ENCODE peak calls at places on chromosomes 11 and 22, in four cellular contexts. One of them, this sample, is unnamed.

GRCh38 chr11:88363566-88364169 is 26.1 kb upstream of the CTSC start:
- DNase-seq in neuronal stem cell: no peak
- DNase-seq in IMR-90: peak
- DNase-seq in H1: no peak
- DNase-seq in this sample: no peak

GRCh38 chr11:131099746-131100145 is 183.5 kb upstream of the SNX19 start:
- DNase-seq in neuronal stem cell: no peak
- DNase-seq in IMR-90: peak
- DNase-seq in H1: no peak
- DNase-seq in this sample: no peak

GRCh38 chr11:72582206-72583176 is 91.7 kb downstream of the PDE2A start:
- DNase-seq in neuronal stem cell: no peak
- DNase-seq in IMR-90: no peak
- DNase-seq in H1: no peak
- DNase-seq in this sample: no peak

GRCh38 chr11:23399995-23400394 is 539.7 kb upstream of the CCDC179 start:
- DNase-seq in neuronal stem cell: no peak
- DNase-seq in IMR-90: no peak
- DNase-seq in H1: no peak
- DNase-seq in this sample: no peak

GRCh38 chr11:33742249-33742851 is 6.1 kb upstream of the CD59 start:
- DNase-seq in neuronal stem cell: no peak
- DNase-seq in IMR-90: no peak
- DNase-seq in H1: no peak
- DNase-seq in this sample: no peak

GRCh38 chr22:27796118-27796517 is 5.4 kb downstream of the MN1 start:
- DNase-seq in neuronal stem cell: no peak
- DNase-seq in IMR-90: no peak
- DNase-seq in H1: no peak
- DNase-seq in this sample: no peak

GRCh38 chr11:10350341-10350740 is 45.5 kb downstream of the ADM start:
- DNase-seq in neuronal stem cell: no peak
- DNase-seq in IMR-90: peak
- DNase-seq in H1: peak
- DNase-seq in this sample: peak

GRCh38 chr22:41935015-41935908 is 8.7 kb upstream of the TNFRSF13C start:
- DNase-seq in neuronal stem cell: no peak
- DNase-seq in IMR-90: no peak
- DNase-seq in H1: no peak
- DNase-seq in this sample: no peak

GRCh38 chr11:79219186-79220045 is 221.4 kb downstream of the TENM4 start:
- DNase-seq in neuronal stem cell: no peak
- DNase-seq in IMR-90: no peak
- DNase-seq in H1: no peak
- DNase-seq in this sample: no peak

GRCh38 chr11:33015621-33016551 is at the start of gene DEPDC7:
- DNase-seq in neuronal stem cell: peak
- DNase-seq in IMR-90: peak
- DNase-seq in H1: peak
- DNase-seq in this sample: peak

GRCh38 chr11:106813803-106814202 is 204.5 kb downstream of the GUCY1A2 start:
- DNase-seq in neuronal stem cell: no peak
- DNase-seq in IMR-90: no peak
- DNase-seq in H1: no peak
- DNase-seq in this sample: no peak

DNA sequence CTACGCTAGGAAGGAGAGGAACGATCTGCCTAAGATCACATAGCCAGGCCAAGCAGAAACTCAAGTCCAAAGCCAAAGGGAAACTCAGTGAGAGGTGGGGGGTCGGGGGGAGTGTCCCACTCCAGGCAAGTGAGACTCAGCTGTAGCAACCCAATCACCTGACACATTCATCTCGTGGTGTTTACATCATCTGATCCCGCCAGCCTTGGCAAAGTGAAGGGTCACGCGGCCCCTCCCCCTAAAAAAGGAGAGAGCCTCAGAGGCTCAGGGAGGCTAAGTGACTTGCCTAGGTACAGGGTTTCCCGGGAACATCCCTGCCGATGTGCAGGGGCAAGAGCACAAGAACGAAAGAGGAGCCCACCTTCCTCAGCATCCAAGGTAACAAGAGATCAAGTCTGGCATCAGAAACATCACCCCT is 21.5 kb downstream of the MYH9 start:
- DNase-seq in neuronal stem cell: no peak
- DNase-seq in IMR-90: peak
- DNase-seq in H1: no peak
- DNase-seq in this sample: no peak
- H3K14ac ChIP-seq in neuronal stem cell: no peak
- H3K14ac ChIP-seq in IMR-90: peak
- H3K14ac ChIP-seq in H1: no peak
- H3K14ac ChIP-seq in this sample: no peak

GRCh38 chr11:133718238-133718637 is 127.1 kb downstream of the SPATA19 start:
- DNase-seq in neuronal stem cell: no peak
- DNase-seq in IMR-90: no peak
- DNase-seq in H1: no peak
- DNase-seq in this sample: no peak
- H3K4ac ChIP-seq in neuronal stem cell: no peak
- H3K4ac ChIP-seq in IMR-90: no peak
- H3K4ac ChIP-seq in H1: no peak
- H3K4ac ChIP-seq in this sample: no peak

GRCh38 chr22:46308283-46308988 is 11.8 kb downstream of the GTSE1 start:
- DNase-seq in neuronal stem cell: no peak
- DNase-seq in IMR-90: no peak
- DNase-seq in H1: no peak
- DNase-seq in this sample: no peak

GRCh38 chr22:46315976-46316375 is 19.3 kb downstream of the GTSE1 start:
- DNase-seq in neuronal stem cell: no peak
- DNase-seq in IMR-90: no peak
- DNase-seq in H1: no peak
- DNase-seq in this sample: no peak

GRCh38 chr22:46317646-46318045 is 17.9 kb upstream of the TRMU start:
- DNase-seq in neuronal stem cell: no peak
- DNase-seq in IMR-90: no peak
- DNase-seq in H1: no peak
- DNase-seq in this sample: no peak

GRCh38 chr22:46309526-46310085 is 12.9 kb downstream of the GTSE1 start:
- DNase-seq in neuronal stem cell: no peak
- DNase-seq in IMR-90: no peak
- DNase-seq in H1: no peak
- DNase-seq in this sample: no peak

DNA sequence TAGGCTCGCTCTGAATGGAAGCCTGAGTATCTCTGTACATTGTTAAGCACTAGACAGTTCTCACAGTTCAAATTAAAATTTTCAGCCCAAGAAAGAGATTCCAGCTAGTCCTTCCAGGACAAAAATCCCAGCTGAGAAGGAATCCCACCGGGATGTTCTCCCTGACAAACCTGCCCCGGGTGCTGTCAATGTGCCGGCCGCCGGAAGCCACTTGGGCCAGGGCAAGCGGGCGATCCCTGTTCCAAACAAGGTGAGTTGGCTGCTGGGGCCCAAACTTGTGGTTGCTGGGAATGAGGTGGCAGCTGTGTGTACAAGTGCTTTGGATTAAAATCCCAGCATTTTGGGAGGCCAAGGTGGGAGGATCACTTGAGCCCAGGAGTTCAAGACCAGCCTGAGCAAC is 15.4 kb downstream of the GTSE1 start:
- DNase-seq in neuronal stem cell: no peak
- DNase-seq in IMR-90: no peak
- DNase-seq in H1: no peak
- DNase-seq in this sample: no peak
- H3K14ac ChIP-seq in neuronal stem cell: no peak
- H3K14ac ChIP-seq in IMR-90: no peak
- H3K14ac ChIP-seq in H1: no peak
- H3K14ac ChIP-seq in this sample: no peak

DNA sequence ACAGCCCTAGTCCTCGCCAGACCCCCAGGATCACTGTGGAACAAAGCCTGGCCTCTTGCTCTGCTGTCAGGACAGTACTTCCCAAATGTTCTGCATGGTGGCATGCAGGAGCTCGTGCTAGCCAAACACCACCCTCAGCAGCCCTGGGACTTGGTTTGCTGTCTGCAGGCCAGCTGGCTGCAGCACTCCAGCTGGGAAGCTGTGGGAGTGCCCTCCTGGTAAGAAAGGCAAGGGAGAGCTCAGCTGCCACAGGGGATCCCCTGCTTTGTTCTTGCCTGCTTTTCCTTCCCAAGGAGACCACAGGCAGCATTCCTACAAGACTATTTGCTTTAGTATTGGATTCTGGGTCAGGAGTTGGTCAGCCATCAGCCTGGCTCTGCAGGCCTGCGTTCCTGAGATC is 27.9 kb downstream of the TCIRG1 start:
- DNase-seq in neuronal stem cell: no peak
- DNase-seq in IMR-90: no peak
- DNase-seq in H1: no peak
- DNase-seq in this sample: no peak
- H3K4ac ChIP-seq in neuronal stem cell: no peak
- H3K4ac ChIP-seq in IMR-90: no peak
- H3K4ac ChIP-seq in H1: no peak
- H3K4ac ChIP-seq in this sample: no peak

DNA sequence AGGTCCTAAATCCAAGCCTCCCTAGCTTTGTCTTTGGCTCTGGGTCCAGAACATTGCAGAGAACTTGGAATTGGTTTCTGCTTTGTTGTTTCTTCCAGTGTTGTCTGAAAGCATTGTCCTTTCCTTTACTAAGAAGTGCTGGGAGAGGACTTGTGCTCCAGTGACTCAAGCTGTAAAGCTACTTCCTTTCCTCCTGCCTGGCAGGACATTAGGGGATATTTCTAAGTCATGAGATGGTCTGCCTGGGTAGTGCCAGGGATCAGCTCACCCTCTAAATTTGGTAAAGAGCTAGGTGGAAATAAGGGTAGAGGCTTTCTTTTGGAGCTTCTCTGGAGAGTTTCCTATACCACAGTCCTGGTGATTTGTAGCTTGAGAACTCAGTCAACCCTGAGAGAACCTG is 202.5 kb upstream of the CADM1 start:
- DNase-seq in neuronal stem cell: no peak
- DNase-seq in IMR-90: no peak
- DNase-seq in H1: no peak
- DNase-seq in this sample: no peak
- H3K14ac ChIP-seq in neuronal stem cell: no peak
- H3K14ac ChIP-seq in IMR-90: no peak
- H3K14ac ChIP-seq in H1: no peak
- H3K14ac ChIP-seq in this sample: no peak

GRCh38 chr22:19120829-19121630 is 1.2 kb downstream of the DGCR2 start:
- DNase-seq in neuronal stem cell: no peak
- DNase-seq in IMR-90: peak
- DNase-seq in H1: no peak
- DNase-seq in this sample: peak

GRCh38 chr22:19118601-19118880 is 3.7 kb downstream of the DGCR2 start:
- DNase-seq in neuronal stem cell: no peak
- DNase-seq in IMR-90: no peak
- DNase-seq in H1: no peak
- DNase-seq in this sample: no peak

GRCh38 chr22:19121631-19122142 is 525 bp downstream of the DGCR2 start:
- DNase-seq in neuronal stem cell: peak
- DNase-seq in IMR-90: peak
- DNase-seq in H1: no peak
- DNase-seq in this sample: peak

GRCh38 chr22:19122143-19122751 is at the start of gene DGCR2:
- DNase-seq in neuronal stem cell: peak
- DNase-seq in IMR-90: peak
- DNase-seq in H1: peak
- DNase-seq in this sample: peak

GRCh38 chr22:19119949-19120348 is 2.3 kb downstream of the DGCR2 start:
- DNase-seq in neuronal stem cell: no peak
- DNase-seq in IMR-90: no peak
- DNase-seq in H1: no peak
- DNase-seq in this sample: no peak
- H3K4ac ChIP-seq in neuronal stem cell: no peak
- H3K4ac ChIP-seq in IMR-90: no peak
- H3K4ac ChIP-seq in H1: no peak
- H3K4ac ChIP-seq in this sample: no peak

GRCh38 chr11:65084598-65085375 is 765 bp downstream of the ZFPL1 start:
- DNase-seq in neuronal stem cell: no peak
- DNase-seq in IMR-90: no peak
- DNase-seq in H1: no peak
- DNase-seq in this sample: no peak
- H3K14ac ChIP-seq in neuronal stem cell: peak
- H3K14ac ChIP-seq in IMR-90: peak
- H3K14ac ChIP-seq in H1: no peak
- H3K14ac ChIP-seq in this sample: peak

GRCh38 chr22:34296456-34296855 is 376.2 kb upstream of the LARGE1 start:
- DNase-seq in neuronal stem cell: no peak
- DNase-seq in IMR-90: no peak
- DNase-seq in H1: no peak
- DNase-seq in this sample: no peak

GRCh38 chr22:34297536-34298120 is 377.4 kb upstream of the LARGE1 start:
- DNase-seq in neuronal stem cell: no peak
- DNase-seq in IMR-90: no peak
- DNase-seq in H1: no peak
- DNase-seq in this sample: no peak

GRCh38 chr22:34306361-34306760 is 386.1 kb upstream of the LARGE1 start:
- DNase-seq in neuronal stem cell: no peak
- DNase-seq in IMR-90: no peak
- DNase-seq in H1: no peak
- DNase-seq in this sample: no peak

GRCh38 chr22:34303656-34304055 is 383.4 kb upstream of the LARGE1 start:
- DNase-seq in neuronal stem cell: no peak
- DNase-seq in IMR-90: no peak
- DNase-seq in H1: no peak
- DNase-seq in this sample: no peak

GRCh38 chr22:34301569-34301968 is 381.3 kb upstream of the LARGE1 start:
- DNase-seq in neuronal stem cell: no peak
- DNase-seq in IMR-90: no peak
- DNase-seq in H1: no peak
- DNase-seq in this sample: no peak
- H3K4ac ChIP-seq in neuronal stem cell: no peak
- H3K4ac ChIP-seq in IMR-90: no peak
- H3K4ac ChIP-seq in H1: no peak
- H3K4ac ChIP-seq in this sample: no peak